ENCODE peak calls at places on chromosomes 1 and 21, in five cellular contexts. N is nucleus accumbens, C is skeletal muscle cell, B is HAP-1, Y is HT1080. D is an unnamed sample.

GRCh38 chr1:12173631-12174121 is 6.9 kb downstream of the TNFRSF1B start:
- DNase-seq in C (no peak), N (no peak), Y (no peak), B (no peak), D (no peak)

GRCh38 chr1:197917813-197918646 is 858 bp downstream of the LHX9 start:
- DNase-seq in Y (no peak), N (no peak), C (no peak), B (peak; percentile 56), D (no peak)

GRCh38 chr1:46582972-46583371 is 21.1 kb downstream of the MKNK1 start:
- DNase-seq in C (no peak), N (no peak), Y (no peak), B (no peak), D (no peak)

GRCh38 chr1:199089393-199090122 is 450.7 kb downstream of the PTPRC start:
- DNase-seq in Y (no peak), C (peak; percentile 18), N (no peak), B (no peak), D (no peak)

GRCh38 chr21:44969066-44969649 is 29.3 kb downstream of the SLX9 start:
- DNase-seq in B (no peak), C (no peak), Y (no peak), N (no peak), D (no peak)

GRCh38 chr21:32858628-32859027 is 87.1 kb upstream of the PAXBP1 start:
- DNase-seq in B (no peak), Y (no peak), N (no peak), C (no peak), D (no peak)

GRCh38 chr21:39556176-39556575 is 56.6 kb upstream of the B3GALT5 start:
- DNase-seq in B (no peak), C (no peak), N (peak; percentile 2), Y (peak; percentile 29), D (no peak)

GRCh38 chr21:42141643-42142042 is 70.5 kb downstream of the UMODL1 start:
- DNase-seq in C (no peak), B (no peak), Y (no peak), N (no peak), D (no peak)

GRCh38 chr1:221045842-221046831 is 166.9 kb downstream of the HLX start:
- DNase-seq in C (no peak), B (no peak), N (no peak), Y (peak; percentile 11), D (no peak)

GRCh38 chr21:7933923-7934322 is 2587.5 kb upstream of the TPTE start:
- DNase-seq in B (no peak), N (no peak), Y (no peak), C (no peak), D (no peak)

GRCh38 chr1:26221094-26221493 is 12.9 kb upstream of the CEP85 start:
- DNase-seq in Y (no peak), C (no peak), N (no peak), B (no peak), D (no peak)

GRCh38 chr1:118100686-118101300 is 84.2 kb downstream of the SPAG17 start:
- DNase-seq in B (no peak), C (no peak), N (no peak), Y (no peak), D (no peak)

GRCh38 chr1:77540501-77541161 is 141.8 kb downstream of the ZZZ3 start:
- DNase-seq in N (no peak), Y (peak; percentile 85), C (peak; percentile 90), B (no peak), D (peak; percentile 83)

GRCh38 chr1:225712391-225712790 is 59.5 kb upstream of the ENAH start:
- DNase-seq in B (no peak), Y (no peak), N (no peak), C (no peak), D (no peak)

GRCh38 chr1:15731735-15732685 is 4.0 kb upstream of the SLC25A34 start:
- DNase-seq in C (no peak), Y (no peak), B (no peak), N (no peak), D (no peak)

GRCh38 chr1:44515416-44515815 is 110.4 kb downstream of the RNF220 start:
- DNase-seq in N (no peak), B (no peak), C (no peak), Y (peak; percentile 81), D (no peak)

GRCh38 chr1:168164771-168165170 is 14.0 kb upstream of the TIPRL start:
- DNase-seq in C (no peak), B (no peak), Y (no peak), N (no peak), D (no peak)

GRCh38 chr1:18010408-18010807 is 97.2 kb upstream of the IGSF21 start:
- DNase-seq in Y (no peak), C (no peak), N (no peak), B (no peak), D (no peak)

GRCh38 chr21:30719401-30719800 is 824 bp upstream of the KRTAP21-3 start:
- DNase-seq in C (no peak), N (no peak), Y (peak; percentile 43), B (no peak), D (no peak)

GRCh38 chr1:115156826-115157468 is 67.6 kb upstream of the TSPAN2 start:
- DNase-seq in Y (no peak), B (no peak), N (no peak), C (no peak), D (no peak)

GRCh38 chr1:93904228-93904627 is 5.0 kb downstream of the GCLM start:
- DNase-seq in C (no peak), N (no peak), Y (no peak), B (no peak), D (no peak)

GRCh38 chr1:41514381-41514780 is 29.9 kb upstream of the EDN2 start:
- DNase-seq in B (no peak), N (no peak), C (no peak), Y (no peak), D (no peak)

GRCh38 chr1:208615356-208615755 is 371.2 kb upstream of the PLXNA2 start:
- DNase-seq in C (no peak), N (no peak), B (no peak), Y (no peak), D (no peak)

GRCh38 chr1:29218223-29218622 is 12.5 kb downstream of the MECR start:
- DNase-seq in C (no peak), B (no peak), N (no peak), Y (no peak), D (peak; percentile 67)

GRCh38 chr1:118122234-118123004 is 62.6 kb downstream of the SPAG17 start:
- DNase-seq in N (no peak), B (no peak), C (no peak), Y (no peak), D (no peak)

GRCh38 chr21:17501107-17502006 is 11.5 kb upstream of the CXADR start:
- DNase-seq in C (no peak), B (peak; percentile 25), Y (peak; percentile 48), N (no peak), D (no peak)